ENCODE peak calls at places on chromosomes 11 and 22, in nine cellular contexts. I, R, L, G, Q, F, V, O and H are unnamed samples.

GRCh38 chr22:49966041-49966715 is 5.6 kb downstream of the PIM3 start:
- DNase-seq in I (no peak), R (no peak), L (no peak), G (no peak), Q (no peak), F (peak), V (peak), O (peak), H (peak)

GRCh38 chr22:27937453-27937852 is 18.4 kb upstream of the PITPNB start:
- DNase-seq in I (no peak), R (no peak), L (no peak), G (no peak), Q (no peak), F (no peak), V (no peak), O (no peak), H (no peak)

GRCh38 chr11:120660024-120660565 is 148.5 kb downstream of the GRIK4 start:
- DNase-seq in I (peak), R (peak), L (no peak), G (peak), Q (no peak), F (no peak), V (no peak), O (peak), H (no peak)

GRCh38 chr11:86370922-86371614 is 3.6 kb upstream of the CCDC81 start:
- DNase-seq in I (no peak), R (peak), L (no peak), G (no peak), Q (peak), F (no peak), V (no peak), O (no peak), H (no peak)

GRCh38 chr11:94623120-94623735 is 56.1 kb downstream of the PIWIL4 start:
- DNase-seq in I (peak), R (peak), L (peak), G (peak), Q (peak), F (peak), V (peak), O (peak), H (no peak)

GRCh38 chr11:126782810-126783209 is 217.8 kb downstream of the KIRREL3 start:
- DNase-seq in I (no peak), R (no peak), L (no peak), G (no peak), Q (no peak), F (no peak), V (no peak), O (no peak), H (no peak)

GRCh38 chr11:105297463-105297862 is 157.9 kb upstream of the CARD18 start:
- DNase-seq in I (no peak), R (no peak), L (no peak), G (no peak), Q (peak), F (no peak), V (no peak), O (no peak), H (no peak)

GRCh38 chr22:34798605-34799004 is 267.4 kb upstream of the ISX start:
- DNase-seq in I (no peak), R (no peak), L (no peak), G (no peak), Q (no peak), F (no peak), V (no peak), O (no peak), H (no peak)

GRCh38 chr11:122162095-122162494 is 46.1 kb upstream of the BLID start:
- DNase-seq in I (no peak), R (no peak), L (no peak), G (no peak), Q (no peak), F (no peak), V (no peak), O (no peak), H (no peak)

GRCh38 chr22:29383740-29384139 is 4.6 kb downstream of the AP1B1 start:
- DNase-seq in I (no peak), R (no peak), L (no peak), G (no peak), Q (no peak), F (no peak), V (no peak), O (no peak), H (no peak)

GRCh38 chr11:67269401-67270255 is 3.4 kb downstream of the GRK2 start:
- DNase-seq in I (no peak), R (no peak), L (no peak), G (peak), Q (no peak), F (peak), V (peak), O (peak), H (peak)

GRCh38 chr11:101867951-101868350 is 46.9 kb upstream of the CEP126 start:
- DNase-seq in I (no peak), R (peak), L (no peak), G (no peak), Q (no peak), F (no peak), V (no peak), O (no peak), H (no peak)

GRCh38 chr11:79926707-79927106 is 485.9 kb upstream of the TENM4 start:
- DNase-seq in I (no peak), R (no peak), L (no peak), G (no peak), Q (no peak), F (no peak), V (no peak), O (no peak), H (no peak)

GRCh38 chr11:78419327-78419726 is 1.7 kb upstream of the GAB2 start:
- DNase-seq in I (no peak), R (peak), L (peak), G (no peak), Q (peak), F (no peak), V (peak), O (peak), H (no peak)

DNA sequence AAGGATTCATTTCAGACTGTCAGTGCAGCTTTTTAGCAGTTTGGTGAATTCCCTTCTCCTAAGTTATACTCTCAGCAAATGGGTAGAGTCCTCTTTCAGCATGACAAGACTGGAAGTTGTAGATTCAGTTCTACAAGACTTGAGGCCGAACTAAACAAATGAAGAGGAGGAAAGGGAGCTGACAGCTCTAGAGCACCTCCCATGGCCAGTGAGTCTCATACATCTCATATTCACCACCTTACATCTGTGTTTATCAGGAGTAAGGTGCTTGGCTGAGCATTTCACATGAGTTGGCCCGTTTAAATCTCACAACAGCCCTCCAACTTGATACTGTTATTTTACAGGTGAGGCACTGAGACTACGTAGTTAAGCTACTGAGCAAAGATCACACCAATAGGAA is 30.4 kb downstream of the SEZ6L start:
- DNase-seq in I (no peak), R (no peak), L (no peak), G (no peak), Q (no peak), F (no peak), V (no peak), O (no peak), H (no peak)
- TF ChIP-seq CTCF in I (no peak), R (no peak), L (no peak), G (no peak), Q (no peak), F (no peak), V (no peak), O (no peak), H (no peak)

DNA sequence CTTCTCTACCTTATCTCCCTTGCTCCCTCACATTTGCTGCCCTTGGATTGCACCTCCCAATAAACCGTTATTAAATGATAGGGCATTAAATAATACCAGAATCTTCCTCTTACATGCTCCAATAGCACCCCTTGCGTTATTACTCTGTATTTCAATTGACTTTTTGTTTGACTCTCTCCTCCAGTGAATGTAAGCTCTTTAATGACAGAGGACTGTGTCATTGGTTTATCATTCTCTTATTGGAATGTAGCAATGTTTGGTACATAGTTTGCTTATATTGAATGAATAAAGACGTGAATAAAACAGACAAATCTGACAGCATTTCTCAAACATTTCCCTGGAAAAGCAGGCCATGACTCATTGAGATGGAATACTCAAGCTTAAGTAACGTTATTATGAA is 8.7 kb upstream of the MPEG1 start:
- DNase-seq in I (no peak), R (peak), L (no peak), G (no peak), Q (peak), F (no peak), V (no peak), O (no peak), H (no peak)
- TF ChIP-seq CTCF in I (no peak), R (no peak), L (no peak), G (no peak), Q (peak), F (no peak), V (no peak), O (no peak), H (peak)

GRCh38 chr11:131300304-131300703 is 70.1 kb upstream of the NTM start:
- DNase-seq in I (no peak), R (no peak), L (no peak), G (no peak), Q (no peak), F (no peak), V (no peak), O (no peak), H (no peak)
- TF ChIP-seq CTCF in I (no peak), R (no peak), L (no peak), G (no peak), Q (no peak), F (no peak), V (no peak), O (no peak), H (no peak)

GRCh38 chr11:61183645-61184044 is 19.7 kb upstream of the PGA3 start:
- DNase-seq in I (no peak), R (no peak), L (no peak), G (no peak), Q (no peak), F (no peak), V (no peak), O (no peak), H (no peak)
- TF ChIP-seq CTCF in I (no peak), R (no peak), L (no peak), G (no peak), Q (no peak), F (no peak), V (no peak), O (no peak), H (peak)